ENCODE peak calls at places on chromosomes 13 and 19, in five cellular contexts. X, B, L, K and F are unnamed samples.

GRCh38 chr13:99005609-99006008 is 27.7 kb upstream of the DOCK9 start:
- DNase-seq in X (no peak), B (no peak), L (no peak), K (no peak), F (no peak)

GRCh38 chr13:85230754-85231153 is 568.5 kb downstream of the SLITRK6 start:
- DNase-seq in X (no peak), B (no peak), L (peak), K (no peak), F (no peak)

GRCh38 chr13:52677823-52678222 is 25.2 kb downstream of the SUGT1 start:
- DNase-seq in X (no peak), B (no peak), L (no peak), K (no peak), F (no peak)

GRCh38 chr13:22499919-22500318 is 680.9 kb upstream of the SGCG start:
- DNase-seq in X (no peak), B (no peak), L (no peak), K (no peak), F (no peak)

GRCh38 chr19:12913011-12913561 is 6.0 kb downstream of the SYCE2 start:
- DNase-seq in X (peak), B (peak), L (peak), K (peak), F (peak)

GRCh38 chr19:38952395-38953165 is 21.8 kb downstream of the MRPS12 start:
- DNase-seq in X (no peak), B (peak), L (peak), K (peak), F (peak)

GRCh38 chr13:113973218-113974164 is at the start of gene C13orf46:
- DNase-seq in X (no peak), B (no peak), L (no peak), K (no peak), F (no peak)

GRCh38 chr19:34493649-34494044 is 12.1 kb downstream of the WTIP start:
- DNase-seq in X (no peak), B (no peak), L (no peak), K (no peak), F (no peak)

GRCh38 chr13:98254541-98254940 is 77.5 kb upstream of the RNF113B start:
- DNase-seq in X (peak), B (no peak), L (no peak), K (no peak), F (no peak)

GRCh38 chr13:52025475-52026245 is 1.2 kb downstream of the UTP14C start:
- DNase-seq in X (no peak), B (no peak), L (no peak), K (no peak), F (no peak)

GRCh38 chr19:35247526-35248309 is 1.1 kb upstream of the LSR start:
- DNase-seq in X (no peak), B (no peak), L (peak), K (no peak), F (no peak)

GRCh38 chr19:6233827-6234511 is 45.8 kb downstream of the MLLT1 start:
- DNase-seq in X (peak), B (no peak), L (no peak), K (peak), F (peak)

GRCh38 chr13:39148513-39148961 is 110.3 kb downstream of the NHLRC3 start:
- DNase-seq in X (peak), B (no peak), L (peak), K (peak), F (peak)

GRCh38 chr13:61880576-61881283 is 465.1 kb upstream of the PCDH20 start:
- DNase-seq in X (peak), B (peak), L (no peak), K (no peak), F (no peak)

GRCh38 chr19:18645035-18645511 is 8.2 kb downstream of the KLHL26 start:
- DNase-seq in X (no peak), B (no peak), L (no peak), K (no peak), F (no peak)

GRCh38 chr13:44879452-44880058 is 109.7 kb downstream of the NUFIP1 start:
- DNase-seq in X (peak), B (no peak), L (no peak), K (peak), F (peak)

GRCh38 chr19:44725684-44726083 is 22.8 kb upstream of the BCL3 start:
- DNase-seq in X (no peak), B (no peak), L (no peak), K (no peak), F (no peak)

GRCh38 chr19:1446713-1447564 is 3.0 kb upstream of the APC2 start:
- DNase-seq in X (no peak), B (no peak), L (no peak), K (peak), F (peak)

GRCh38 chr19:39166571-39167391 is 30.0 kb upstream of the NCCRP1 start:
- DNase-seq in X (no peak), B (no peak), L (no peak), K (peak), F (peak)

GRCh38 chr19:54795763-54796162 is 7.6 kb upstream of the KIR2DL4 start:
- DNase-seq in X (no peak), B (no peak), L (no peak), K (no peak), F (no peak)

GRCh38 chr13:108924154-108924940 is 294.9 kb downstream of the MYO16 start:
- DNase-seq in X (peak), B (no peak), L (no peak), K (no peak), F (no peak)

GRCh38 chr19:36939153-36939552 is 23.0 kb downstream of the ZNF568 start:
- DNase-seq in X (peak), B (no peak), L (no peak), K (no peak), F (peak)

GRCh38 chr19:34838248-34838647 is 65.2 kb upstream of the ZNF599 start:
- DNase-seq in X (no peak), B (no peak), L (no peak), K (peak), F (no peak)

GRCh38 chr13:50513528-50513863 is 330.0 kb downstream of the DLEU7 start:
- DNase-seq in X (no peak), B (no peak), L (no peak), K (no peak), F (no peak)

GRCh38 chr13:19726611-19727010 is 56.1 kb downstream of the PSPC1 start:
- DNase-seq in X (peak), B (no peak), L (no peak), K (no peak), F (no peak)

GRCh38 chr13:18714889-18715288 is 466.7 kb downstream of the TUBA3C start:
- DNase-seq in X (no peak), B (no peak), L (no peak), K (no peak), F (no peak)

GRCh38 chr19:10230155-10230903 is 802 bp downstream of the S1PR2 start:
- DNase-seq in X (no peak), B (no peak), L (no peak), K (peak), F (peak)

GRCh38 chr19:3778899-3779723 is 7.1 kb downstream of the MATK start:
- DNase-seq in X (no peak), B (no peak), L (no peak), K (no peak), F (no peak)

GRCh38 chr13:51681037-51681678 is 96.9 kb downstream of the WDFY2 start:
- DNase-seq in X (peak), B (no peak), L (no peak), K (peak), F (peak)

GRCh38 chr13:51643114-51643881 is 59.0 kb downstream of the WDFY2 start:
- DNase-seq in X (peak), B (no peak), L (no peak), K (peak), F (peak)